ENCODE peak calls at places on chromosome 11, in eight cellular contexts. One of them, this sample, is unnamed.
A peak's percentile ranks its signal among the peaks of the same experiment; 100 is the strongest.

GRCh38 chr11:86632499-86633269 is 39.7 kb downstream of the ME3 start:
- DNase-seq in stimulated activated CD4-positive, alpha-beta T cell treated with anti-CD3 and anti-CD28 coated beads, Interleukin-1b, Interleukin-23, amount 100 ng/mL, for 4 hours: no peak
- DNase-seq in HFF-Myc: peak; percentile 88
- DNase-seq in aorta: peak; percentile 83
- DNase-seq in amniotic stem cell: peak; percentile 78
- DNase-seq in activated CD4-positive, alpha-beta T cell treated with anti-CD3 and anti-CD28 coated beads, Interleukin-2, amount 50 U/mL, for 1 hour: no peak
- DNase-seq in uterus: no peak
- DNase-seq in body of pancreas: no peak
- DNase-seq in this sample: no peak

GRCh38 chr11:93732237-93732892 is 8.9 kb downstream of the TAF1D start:
- DNase-seq in activated CD4-positive, alpha-beta T cell treated with anti-CD3 and anti-CD28 coated beads, Interleukin-2, amount 50 U/mL, for 1 hour: no peak
- DNase-seq in body of pancreas: no peak
- DNase-seq in stimulated activated CD4-positive, alpha-beta T cell treated with anti-CD3 and anti-CD28 coated beads, Interleukin-1b, Interleukin-23, amount 100 ng/mL, for 4 hours: no peak
- DNase-seq in HFF-Myc: no peak
- DNase-seq in aorta: no peak
- DNase-seq in uterus: no peak
- DNase-seq in amniotic stem cell: no peak
- DNase-seq in this sample: no peak

GRCh38 chr11:130837194-130837593 is 79.1 kb downstream of the SNX19 start:
- DNase-seq in HFF-Myc: no peak
- DNase-seq in stimulated activated CD4-positive, alpha-beta T cell treated with anti-CD3 and anti-CD28 coated beads, Interleukin-1b, Interleukin-23, amount 100 ng/mL, for 4 hours: no peak
- DNase-seq in uterus: no peak
- DNase-seq in aorta: no peak
- DNase-seq in activated CD4-positive, alpha-beta T cell treated with anti-CD3 and anti-CD28 coated beads, Interleukin-2, amount 50 U/mL, for 1 hour: no peak
- DNase-seq in amniotic stem cell: no peak
- DNase-seq in body of pancreas: no peak
- DNase-seq in this sample: no peak

GRCh38 chr11:60711316-60711715 is 11.9 kb downstream of the MS4A8 start:
- DNase-seq in uterus: no peak
- DNase-seq in aorta: no peak
- DNase-seq in body of pancreas: no peak
- DNase-seq in amniotic stem cell: no peak
- DNase-seq in activated CD4-positive, alpha-beta T cell treated with anti-CD3 and anti-CD28 coated beads, Interleukin-2, amount 50 U/mL, for 1 hour: no peak
- DNase-seq in stimulated activated CD4-positive, alpha-beta T cell treated with anti-CD3 and anti-CD28 coated beads, Interleukin-1b, Interleukin-23, amount 100 ng/mL, for 4 hours: no peak
- DNase-seq in HFF-Myc: no peak
- DNase-seq in this sample: no peak

GRCh38 chr11:37525336-37525735 is 927.3 kb upstream of the RAG2 start:
- DNase-seq in activated CD4-positive, alpha-beta T cell treated with anti-CD3 and anti-CD28 coated beads, Interleukin-2, amount 50 U/mL, for 1 hour: no peak
- DNase-seq in uterus: no peak
- DNase-seq in HFF-Myc: no peak
- DNase-seq in amniotic stem cell: no peak
- DNase-seq in stimulated activated CD4-positive, alpha-beta T cell treated with anti-CD3 and anti-CD28 coated beads, Interleukin-1b, Interleukin-23, amount 100 ng/mL, for 4 hours: no peak
- DNase-seq in body of pancreas: no peak
- DNase-seq in aorta: no peak
- DNase-seq in this sample: no peak

GRCh38 chr11:31767066-31767465 is 44.1 kb downstream of the PAX6 start:
- DNase-seq in activated CD4-positive, alpha-beta T cell treated with anti-CD3 and anti-CD28 coated beads, Interleukin-2, amount 50 U/mL, for 1 hour: no peak
- DNase-seq in amniotic stem cell: no peak
- DNase-seq in uterus: no peak
- DNase-seq in aorta: no peak
- DNase-seq in stimulated activated CD4-positive, alpha-beta T cell treated with anti-CD3 and anti-CD28 coated beads, Interleukin-1b, Interleukin-23, amount 100 ng/mL, for 4 hours: no peak
- DNase-seq in HFF-Myc: no peak
- DNase-seq in body of pancreas: no peak
- DNase-seq in this sample: no peak

GRCh38 chr11:102840018-102840417 is 3.4 kb downstream of the MMP3 start:
- DNase-seq in body of pancreas: no peak
- DNase-seq in stimulated activated CD4-positive, alpha-beta T cell treated with anti-CD3 and anti-CD28 coated beads, Interleukin-1b, Interleukin-23, amount 100 ng/mL, for 4 hours: no peak
- DNase-seq in amniotic stem cell: no peak
- DNase-seq in activated CD4-positive, alpha-beta T cell treated with anti-CD3 and anti-CD28 coated beads, Interleukin-2, amount 50 U/mL, for 1 hour: no peak
- DNase-seq in aorta: no peak
- DNase-seq in uterus: no peak
- DNase-seq in HFF-Myc: no peak
- DNase-seq in this sample: no peak

GRCh38 chr11:8355418-8355742 is 91.7 kb upstream of the LMO1 start:
- DNase-seq in aorta: peak; percentile 9
- DNase-seq in body of pancreas: no peak
- DNase-seq in stimulated activated CD4-positive, alpha-beta T cell treated with anti-CD3 and anti-CD28 coated beads, Interleukin-1b, Interleukin-23, amount 100 ng/mL, for 4 hours: no peak
- DNase-seq in amniotic stem cell: no peak
- DNase-seq in HFF-Myc: no peak
- DNase-seq in uterus: no peak
- DNase-seq in activated CD4-positive, alpha-beta T cell treated with anti-CD3 and anti-CD28 coated beads, Interleukin-2, amount 50 U/mL, for 1 hour: no peak
- DNase-seq in this sample: no peak

GRCh38 chr11:78941226-78941851 is 366.7 kb upstream of the NARS2 start:
- DNase-seq in amniotic stem cell: no peak
- DNase-seq in activated CD4-positive, alpha-beta T cell treated with anti-CD3 and anti-CD28 coated beads, Interleukin-2, amount 50 U/mL, for 1 hour: no peak
- DNase-seq in body of pancreas: no peak
- DNase-seq in uterus: no peak
- DNase-seq in aorta: no peak
- DNase-seq in stimulated activated CD4-positive, alpha-beta T cell treated with anti-CD3 and anti-CD28 coated beads, Interleukin-1b, Interleukin-23, amount 100 ng/mL, for 4 hours: no peak
- DNase-seq in HFF-Myc: no peak
- DNase-seq in this sample: no peak

GRCh38 chr11:66438009-66438503 is 592 bp downstream of the MRPL11 start:
- DNase-seq in HFF-Myc: no peak
- DNase-seq in amniotic stem cell: no peak
- DNase-seq in stimulated activated CD4-positive, alpha-beta T cell treated with anti-CD3 and anti-CD28 coated beads, Interleukin-1b, Interleukin-23, amount 100 ng/mL, for 4 hours: no peak
- DNase-seq in aorta: no peak
- DNase-seq in body of pancreas: no peak
- DNase-seq in activated CD4-positive, alpha-beta T cell treated with anti-CD3 and anti-CD28 coated beads, Interleukin-2, amount 50 U/mL, for 1 hour: no peak
- DNase-seq in uterus: no peak
- DNase-seq in this sample: no peak

GRCh38 chr11:76048763-76049162 is 157.5 kb downstream of the WNT11 start:
- DNase-seq in stimulated activated CD4-positive, alpha-beta T cell treated with anti-CD3 and anti-CD28 coated beads, Interleukin-1b, Interleukin-23, amount 100 ng/mL, for 4 hours: no peak
- DNase-seq in HFF-Myc: no peak
- DNase-seq in aorta: no peak
- DNase-seq in amniotic stem cell: no peak
- DNase-seq in activated CD4-positive, alpha-beta T cell treated with anti-CD3 and anti-CD28 coated beads, Interleukin-2, amount 50 U/mL, for 1 hour: peak; percentile 14
- DNase-seq in uterus: no peak
- DNase-seq in body of pancreas: peak; percentile 62
- DNase-seq in this sample: peak; percentile 5

GRCh38 chr11:14583252-14584105 is 60.1 kb upstream of the PDE3B start:
- DNase-seq in amniotic stem cell: no peak
- DNase-seq in HFF-Myc: peak; percentile 47
- DNase-seq in stimulated activated CD4-positive, alpha-beta T cell treated with anti-CD3 and anti-CD28 coated beads, Interleukin-1b, Interleukin-23, amount 100 ng/mL, for 4 hours: no peak
- DNase-seq in body of pancreas: peak; percentile 25
- DNase-seq in uterus: no peak
- DNase-seq in aorta: no peak
- DNase-seq in activated CD4-positive, alpha-beta T cell treated with anti-CD3 and anti-CD28 coated beads, Interleukin-2, amount 50 U/mL, for 1 hour: no peak
- DNase-seq in this sample: no peak

GRCh38 chr11:13042873-13043338 is 33.8 kb downstream of the RASSF10 start:
- DNase-seq in aorta: no peak
- DNase-seq in stimulated activated CD4-positive, alpha-beta T cell treated with anti-CD3 and anti-CD28 coated beads, Interleukin-1b, Interleukin-23, amount 100 ng/mL, for 4 hours: no peak
- DNase-seq in amniotic stem cell: no peak
- DNase-seq in body of pancreas: no peak
- DNase-seq in uterus: no peak
- DNase-seq in activated CD4-positive, alpha-beta T cell treated with anti-CD3 and anti-CD28 coated beads, Interleukin-2, amount 50 U/mL, for 1 hour: no peak
- DNase-seq in HFF-Myc: no peak
- DNase-seq in this sample: no peak

GRCh38 chr11:128180446-128181089 is 406.8 kb downstream of the ETS1 start:
- DNase-seq in amniotic stem cell: peak; percentile 33
- DNase-seq in body of pancreas: no peak
- DNase-seq in activated CD4-positive, alpha-beta T cell treated with anti-CD3 and anti-CD28 coated beads, Interleukin-2, amount 50 U/mL, for 1 hour: no peak
- DNase-seq in aorta: no peak
- DNase-seq in HFF-Myc: peak; percentile 82
- DNase-seq in stimulated activated CD4-positive, alpha-beta T cell treated with anti-CD3 and anti-CD28 coated beads, Interleukin-1b, Interleukin-23, amount 100 ng/mL, for 4 hours: no peak
- DNase-seq in uterus: no peak
- DNase-seq in this sample: no peak

This sample was measured in CD4-positive, alpha-beta memory T cell.